ENCODE peak calls at places on chromosomes 6 and 20, in ten cellular contexts. F is activated CD8-positive, alpha-beta memory T cell treated with anti-CD3 and anti-CD28 coated beads for 48 hours; D is omental fat pad; U is stimulated activated CD8-positive, alpha-beta memory T cell treated with anti-CD3 and anti-CD28 coated beads, Interleukin-12 subunit alpha, Interleukin-12 subunit beta, amount 100 ng/mL, for 4 hours; S is activated CD4-positive, alpha-beta T cell treated with anti-CD3 and anti-CD28 coated beads, Interleukin-2, amount 10 ng/mL, durations not matched to agents 7 days and 5 days; H is cardiac fibroblast; Y is CD8-positive, alpha-beta memory T cell; K is stimulated activated CD4-positive, alpha-beta T cell treated with anti-CD3 and anti-CD28 coated beads, Interleukin-4, amount 100 ng/mL, for 4 hours; A is germinal center; N is HS-5. T is an unnamed sample.

GRCh38 chr6:158662607-158663464 is 13.0 kb downstream of the SYTL3 start:
- DNase-seq in F (no peak), D (no peak), U (no peak), S (no peak), H (no peak), Y (no peak), K (no peak), A (no peak), N (no peak), T (peak; percentile 88)

GRCh38 chr6:97462944-97463343 is 179.9 kb upstream of the MMS22L start:
- DNase-seq in F (no peak), D (no peak), U (no peak), S (no peak), H (no peak), Y (no peak), K (no peak), A (no peak), N (no peak), T (no peak)

GRCh38 chr6:89081423-89082322 is 1.1 kb downstream of the PNRC1 start:
- DNase-seq in F (peak; percentile 99), D (peak; percentile 99), U (peak; percentile 97), S (peak; percentile 98), H (peak; percentile 98), Y (peak; percentile 99), K (peak; percentile 96), A (peak; percentile 94), N (peak; percentile 80), T (peak; percentile 96)

GRCh38 chr6:155381856-155382690 is 67.8 kb upstream of the TFB1M start:
- DNase-seq in F (no peak), D (no peak), U (no peak), S (no peak), H (peak; percentile 89), Y (no peak), K (no peak), A (no peak), N (peak; percentile 47), T (peak; percentile 50)

GRCh38 chr20:52999040-52999439 is 26.9 kb downstream of the TSHZ2 start:
- DNase-seq in F (no peak), D (no peak), U (no peak), S (no peak), H (no peak), Y (no peak), K (no peak), A (no peak), N (no peak), T (no peak)

GRCh38 chr20:45407067-45407745 is 883 bp upstream of the DBNDD2 start:
- DNase-seq in F (no peak), D (no peak), U (no peak), S (no peak), H (peak; percentile 41), Y (no peak), K (no peak), A (no peak), N (no peak), T (peak; percentile 31)

GRCh38 chr20:19252670-19253120 is 40.3 kb downstream of the SLC24A3 start:
- DNase-seq in F (no peak), D (no peak), U (no peak), S (no peak), H (peak; percentile 90), Y (no peak), K (no peak), A (no peak), N (peak; percentile 16), T (no peak)

GRCh38 chr20:11919571-11919970 is 1.9 kb downstream of the BTBD3 start:
- DNase-seq in F (no peak), D (no peak), U (no peak), S (no peak), H (no peak), Y (no peak), K (no peak), A (no peak), N (no peak), T (no peak)

GRCh38 chr6:105609375-105609991 is 206.6 kb upstream of the PREP start:
- DNase-seq in F (no peak), D (no peak), U (no peak), S (no peak), H (no peak), Y (no peak), K (no peak), A (no peak), N (no peak), T (no peak)

GRCh38 chr6:39553029-39553428 is 172.2 kb downstream of the KIF6 start:
- DNase-seq in F (no peak), D (no peak), U (no peak), S (no peak), H (no peak), Y (no peak), K (no peak), A (no peak), N (no peak), T (no peak)

GRCh38 chr6:18101873-18102272 is 20.6 kb downstream of the NHLRC1 start:
- DNase-seq in F (no peak), D (no peak), U (no peak), S (no peak), H (no peak), Y (no peak), K (no peak), A (no peak), N (no peak), T (no peak)

GRCh38 chr6:139338845-139339244 is 35.6 kb downstream of the CITED2 start:
- DNase-seq in F (no peak), D (no peak), U (no peak), S (no peak), H (peak; percentile 80), Y (no peak), K (no peak), A (no peak), N (no peak), T (peak; percentile 81)

GRCh38 chr20:1894471-1894950 is 696 bp upstream of the SIRPA start:
- DNase-seq in F (no peak), D (no peak), U (no peak), S (no peak), H (no peak), Y (no peak), K (no peak), A (peak; percentile 63), N (no peak), T (peak; percentile 35)

GRCh38 chr6:116173928-116174327 is 48.0 kb upstream of the COL10A1 start:
- DNase-seq in F (no peak), D (no peak), U (no peak), S (no peak), H (no peak), Y (no peak), K (no peak), A (no peak), N (no peak), T (no peak)

GRCh38 chr6:24666097-24666615 is 543 bp downstream of the TDP2 start:
- DNase-seq in F (peak; percentile 6), D (no peak), U (peak; percentile 28), S (no peak), H (no peak), Y (peak; percentile 20), K (peak; percentile 36), A (peak; percentile 52), N (no peak), T (no peak)

GRCh38 chr6:53623497-53623896 is 42.1 kb downstream of the KLHL31 start:
- DNase-seq in F (no peak), D (no peak), U (no peak), S (no peak), H (peak; percentile 67), Y (no peak), K (no peak), A (no peak), N (no peak), T (peak; percentile 43)

GRCh38 chr6:34602318-34603111 is 46.4 kb upstream of the SPDEF start:
- DNase-seq in F (no peak), D (no peak), U (no peak), S (no peak), H (peak; percentile 38), Y (no peak), K (no peak), A (no peak), N (no peak), T (no peak)

GRCh38 chr6:41236276-41236675 is 8.1 kb downstream of the TREML4 start:
- DNase-seq in F (no peak), D (no peak), U (no peak), S (no peak), H (no peak), Y (no peak), K (no peak), A (no peak), N (no peak), T (no peak)

GRCh38 chr6:146582857-146583256 is 15.9 kb upstream of the ADGB start:
- DNase-seq in F (no peak), D (no peak), U (no peak), S (no peak), H (peak; percentile 22), Y (no peak), K (no peak), A (no peak), N (no peak), T (peak; percentile 48)

GRCh38 chr6:55276745-55277627 is 50.3 kb upstream of the GFRAL start:
- DNase-seq in F (no peak), D (no peak), U (no peak), S (peak; percentile 28), H (peak; percentile 81), Y (no peak), K (no peak), A (peak; percentile 8), N (peak; percentile 16), T (peak; percentile 72)

GRCh38 chr20:59148713-59149493 is 14.7 kb upstream of the ZNF831 start:
- DNase-seq in F (no peak), D (no peak), U (no peak), S (peak; percentile 39), H (no peak), Y (no peak), K (no peak), A (peak; percentile 28), N (no peak), T (no peak)

GRCh38 chr6:29552512-29553051 is 7.0 kb downstream of the UBD start:
- DNase-seq in F (no peak), D (no peak), U (no peak), S (peak; percentile 39), H (peak; percentile 83), Y (no peak), K (no peak), A (peak; percentile 77), N (peak; percentile 39), T (peak; percentile 72)

GRCh38 chr6:12148317-12148801 is 136.2 kb downstream of the HIVEP1 start:
- DNase-seq in F (no peak), D (no peak), U (no peak), S (no peak), H (peak; percentile 66), Y (no peak), K (no peak), A (no peak), N (peak; percentile 47), T (peak; percentile 52)

GRCh38 chr6:126312013-126312665 is 27.8 kb upstream of the CENPW start:
- DNase-seq in F (no peak), D (no peak), U (no peak), S (no peak), H (peak; percentile 26), Y (no peak), K (no peak), A (peak; percentile 13), N (no peak), T (peak; percentile 14)

GRCh38 chr6:113010590-113010989 is 663.5 kb downstream of the RFPL4B start:
- DNase-seq in F (no peak), D (no peak), U (no peak), S (no peak), H (no peak), Y (no peak), K (no peak), A (no peak), N (no peak), T (no peak)

GRCh38 chr20:36585410-36586125 is 12.2 kb downstream of the TGIF2 start:
- DNase-seq in F (no peak), D (no peak), U (no peak), S (no peak), H (peak; percentile 40), Y (no peak), K (no peak), A (no peak), N (peak; percentile 69), T (peak; percentile 66)

GRCh38 chr6:124495316-124496176 is 466.7 kb upstream of the RNF217 start:
- DNase-seq in F (no peak), D (no peak), U (no peak), S (no peak), H (no peak), Y (no peak), K (no peak), A (no peak), N (no peak), T (no peak)

GRCh38 chr6:85920782-85921181 is 278.1 kb upstream of the SYNCRIP start:
- DNase-seq in F (no peak), D (no peak), U (no peak), S (no peak), H (no peak), Y (no peak), K (no peak), A (no peak), N (no peak), T (no peak)

T was measured in fibroblast of the aortic adventitia.